ENCODE peak calls at places on chromosomes 6 and 20, in four cellular contexts. Y is GM20000, P is heart right ventricle, M is fibroblast of lung. O is an unnamed sample.
A peak's percentile ranks its signal among the peaks of the same experiment; 100 is the strongest.

GRCh38 chr6:50819527-50819905 is 845 bp downstream of the TFAP2B start:
- DNase-seq in Y (peak; percentile 53), P (no peak), M (no peak), O (no peak)

GRCh38 chr6:100116409-100117194 is 122.6 kb upstream of the MCHR2 start:
- DNase-seq in Y (peak; percentile 28), P (peak; percentile 29), M (peak; percentile 82), O (peak; percentile 61)

GRCh38 chr6:159693894-159694545 is 979 bp upstream of the SOD2 start:
- DNase-seq in Y (peak; percentile 18), P (peak; percentile 55), M (no peak), O (peak; percentile 33)

GRCh38 chr6:132683543-132683942 is 24.6 kb upstream of the TAAR1 start:
- DNase-seq in Y (no peak), P (no peak), M (no peak), O (no peak)

GRCh38 chr6:28488916-28489365 is 26.7 kb downstream of the GPX6 start:
- DNase-seq in Y (no peak), P (no peak), M (peak; percentile 84), O (peak; percentile 56)

GRCh38 chr6:35601331-35602132 is 87.2 kb downstream of the FKBP5 start:
- DNase-seq in Y (no peak), P (peak; percentile 25), M (peak; percentile 99), O (peak; percentile 76)

GRCh38 chr6:42332916-42333315 is 115.3 kb upstream of the MRPS10 start:
- DNase-seq in Y (no peak), P (no peak), M (no peak), O (no peak)

GRCh38 chr20:47258745-47259695 is 97.5 kb downstream of the ZMYND8 start:
- DNase-seq in Y (peak; percentile 67), P (peak; percentile 79), M (peak; percentile 31), O (no peak)

GRCh38 chr20:35616465-35617396 is 1.1 kb downstream of the SPAG4 start:
- DNase-seq in Y (peak; percentile 71), P (peak; percentile 89), M (peak; percentile 100), O (peak; percentile 78)

GRCh38 chr6:133376743-133377142 is 135.6 kb downstream of the EYA4 start:
- DNase-seq in Y (no peak), P (no peak), M (no peak), O (no peak)

GRCh38 chr20:62201173-62202082 is 18.6 kb downstream of the MTG2 start:
- DNase-seq in Y (peak; percentile 81), P (no peak), M (no peak), O (no peak)

GRCh38 chr6:14070457-14070856 is 47.1 kb upstream of the CD83 start:
- DNase-seq in Y (no peak), P (no peak), M (peak; percentile 51), O (no peak)

GRCh38 chr6:46410330-46410953 is 80.8 kb downstream of the RCAN2 start:
- DNase-seq in Y (peak; percentile 75), P (peak; percentile 37), M (peak; percentile 57), O (peak; percentile 14)

GRCh38 chr6:92667843-92668242 is 751.5 kb downstream of the EPHA7 start:
- DNase-seq in Y (no peak), P (peak; percentile 21), M (peak; percentile 17), O (no peak)

GRCh38 chr20:43409041-43409913 is 48.4 kb upstream of the SRSF6 start:
- DNase-seq in Y (no peak), P (no peak), M (peak; percentile 59), O (peak; percentile 9)
- TF ChIP-seq CTCF in Y (peak; percentile 72), P (no peak), M (peak; percentile 75), O (peak; percentile 70)

DNA sequence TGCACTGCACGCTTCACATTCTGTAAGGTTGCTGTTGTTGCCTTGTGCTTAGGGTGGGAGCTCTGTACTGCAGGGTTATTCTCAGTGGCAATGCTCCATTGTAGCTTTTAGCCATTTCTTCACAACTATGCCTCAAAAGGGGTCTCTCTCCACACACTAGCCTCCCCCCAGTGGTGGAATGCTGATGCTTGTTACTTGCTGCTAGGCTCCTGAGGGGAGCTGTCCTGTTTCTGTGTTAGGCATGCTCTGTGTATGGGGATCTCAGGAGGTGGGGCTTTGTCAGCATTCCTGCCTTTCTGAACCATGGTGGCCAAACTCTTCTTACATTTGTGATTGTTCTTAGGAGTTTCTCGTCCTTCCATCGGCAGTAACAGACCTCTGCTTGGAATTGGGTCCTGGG is 18.8 kb downstream of the TMEM170B start:
- DNase-seq in Y (no peak), P (no peak), M (no peak), O (no peak)
- TF ChIP-seq CTCF in Y (no peak), P (no peak), M (no peak), O (no peak)

GRCh38 chr6:4351857-4352669 is 216.7 kb upstream of the ECI2 start:
- DNase-seq in Y (no peak), P (peak; percentile 80), M (peak; percentile 95), O (no peak)

GRCh38 chr6:4352731-4353130 is 217.4 kb upstream of the ECI2 start:
- DNase-seq in Y (no peak), P (no peak), M (no peak), O (no peak)

GRCh38 chr6:4351506-4351852 is 216.1 kb upstream of the ECI2 start:
- DNase-seq in Y (no peak), P (no peak), M (no peak), O (no peak)

GRCh38 chr6:4355241-4355640 is 219.9 kb upstream of the ECI2 start:
- DNase-seq in Y (no peak), P (no peak), M (peak; percentile 49), O (no peak)

GRCh38 chr6:4354181-4354580 is 218.8 kb upstream of the ECI2 start:
- DNase-seq in Y (no peak), P (no peak), M (no peak), O (no peak)
- TF ChIP-seq CTCF in Y (no peak), P (no peak), M (no peak), O (no peak)

GRCh38 chr6:167825059-167825758 is 1.5 kb upstream of the AFDN start:
- DNase-seq in Y (no peak), P (no peak), M (peak; percentile 42), O (no peak)

GRCh38 chr6:167825759-167826229 is 917 bp upstream of the AFDN start:
- DNase-seq in Y (peak; percentile 49), P (peak; percentile 29), M (no peak), O (peak; percentile 25)

GRCh38 chr6:167827062-167827587 is 414 bp downstream of the AFDN start:
- DNase-seq in Y (peak; percentile 84), P (peak; percentile 14), M (no peak), O (peak; percentile 14)

GRCh38 chr6:167827588-167828324 is 1.0 kb downstream of the AFDN start:
- DNase-seq in Y (peak; percentile 72), P (peak; percentile 54), M (peak; percentile 43), O (peak; percentile 20)

DNA sequence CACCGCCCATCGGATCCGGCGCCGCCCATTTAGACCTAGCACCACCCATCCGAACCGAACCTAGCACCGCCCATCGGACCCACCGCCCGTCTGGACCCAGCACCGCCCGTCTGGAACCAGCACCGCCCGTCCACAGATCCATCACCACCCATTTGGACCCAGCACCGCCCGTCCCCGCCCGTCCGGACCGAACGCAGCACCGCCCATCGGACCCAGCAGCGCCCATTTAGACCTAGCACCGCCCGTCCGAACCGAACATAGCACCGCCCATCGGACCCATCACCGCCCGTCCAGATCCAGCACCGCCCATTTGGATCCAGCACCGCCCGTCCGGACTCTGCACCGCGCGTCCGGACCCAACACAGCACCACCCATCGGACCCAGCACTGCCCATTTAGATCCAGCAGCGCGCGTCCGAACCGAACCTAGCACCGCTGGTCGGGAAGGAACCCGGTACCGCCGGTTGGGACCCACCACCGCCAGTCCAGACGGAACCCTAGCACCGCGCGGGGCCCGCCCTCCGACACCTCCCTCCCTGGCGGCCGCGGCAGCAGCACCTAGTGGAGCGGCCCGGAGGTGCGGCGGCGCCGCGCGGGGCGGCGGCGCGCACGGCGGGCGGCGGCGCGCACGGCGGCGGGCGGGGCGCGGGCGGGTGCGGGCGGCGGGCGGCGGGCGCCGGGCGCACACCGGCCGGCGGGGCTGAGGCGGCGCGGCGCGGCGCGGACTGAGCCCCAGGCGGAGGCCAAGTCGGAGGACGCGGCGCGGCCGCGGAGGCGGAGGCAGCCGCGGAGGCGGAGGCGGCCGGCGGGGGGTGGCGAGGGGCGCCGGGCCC is at the start of gene AFDN:
- DNase-seq in Y (peak; percentile 95), P (peak; percentile 75), M (peak; percentile 33), O (peak; percentile 61)
- TF ChIP-seq CTCF in Y (peak; percentile 25), P (peak; percentile 37), M (no peak), O (peak; percentile 39)

GRCh38 chr6:1789092-1789491 is 179.4 kb downstream of the FOXC1 start:
- DNase-seq in Y (no peak), P (no peak), M (peak; percentile 44), O (no peak)

GRCh38 chr6:1790684-1791083 is 181.0 kb downstream of the FOXC1 start:
- DNase-seq in Y (no peak), P (no peak), M (no peak), O (no peak)

GRCh38 chr6:1787894-1788293 is 178.2 kb downstream of the FOXC1 start:
- DNase-seq in Y (no peak), P (peak; percentile 29), M (peak; percentile 40), O (no peak)

GRCh38 chr6:1787109-1787466 is 177.4 kb downstream of the FOXC1 start:
- DNase-seq in Y (no peak), P (no peak), M (no peak), O (no peak)

GRCh38 chr6:1786455-1787108 is 176.9 kb downstream of the FOXC1 start:
- DNase-seq in Y (peak; percentile 35), P (no peak), M (no peak), O (peak; percentile 51)
- TF ChIP-seq CTCF in Y (no peak), P (no peak), M (no peak), O (no peak)

DNA sequence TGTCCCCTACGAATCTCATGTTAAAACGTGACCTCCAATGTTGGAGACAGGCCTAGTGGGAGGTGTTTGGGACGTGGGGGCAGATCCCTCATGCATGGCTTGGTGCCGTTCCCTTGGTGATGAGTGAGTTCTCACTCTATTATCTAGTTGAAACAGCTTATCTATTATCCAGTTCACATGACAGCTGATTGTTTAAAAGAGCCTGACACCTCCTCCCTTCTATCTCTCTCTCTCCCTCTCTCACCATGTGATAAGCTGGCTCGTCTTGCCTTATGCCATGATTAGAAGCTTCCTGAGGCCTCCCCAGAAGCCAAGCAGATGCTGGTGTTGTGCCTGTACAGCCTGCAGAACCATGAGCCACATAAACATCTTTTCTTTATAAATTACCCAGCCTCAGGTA is 32.9 kb upstream of the RIPK1 start:
- DNase-seq in Y (no peak), P (no peak), M (no peak), O (no peak)
- TF ChIP-seq CTCF in Y (no peak), P (no peak), M (no peak), O (no peak)

DNA sequence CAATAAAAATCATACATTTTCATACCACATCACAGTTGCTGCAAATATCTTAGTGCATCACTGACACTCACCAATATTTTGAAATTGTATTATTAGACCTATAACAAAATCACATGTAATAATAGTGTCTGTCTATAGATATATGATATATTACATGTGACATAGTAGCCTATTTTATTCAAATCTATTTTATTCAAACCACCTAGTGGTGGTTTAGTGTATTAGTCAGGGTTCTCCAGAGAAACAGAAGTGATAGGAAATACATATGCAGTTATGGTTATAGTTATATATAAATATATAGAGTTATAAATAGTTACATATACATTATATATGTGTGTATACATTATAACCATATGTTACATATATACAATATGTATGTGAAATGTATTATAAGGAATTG is 366.5 kb upstream of the ARID1B start:
- DNase-seq in Y (no peak), P (no peak), M (no peak), O (no peak)
- TF ChIP-seq CTCF in Y (no peak), P (no peak), M (no peak), O (peak; percentile 44)

O was measured in activated CD8-positive, alpha-beta T cell treated with anti-CD3 and anti-CD28 coated beads for 36 hours.